ENCODE peak calls at places on chromosomes 11 and 22, in five cellular contexts. K is thyroid gland, N is prostate gland, T is right lobe of liver, Y is psoas muscle. V is an unnamed sample.

GRCh38 chr11:19087658-19088057 is 27.1 kb upstream of the MRGPRX2 start:
- DNase-seq in Y (no peak), N (no peak), K (no peak), T (no peak), V (no peak)

GRCh38 chr22:39264344-39265116 is 19.7 kb upstream of the PDGFB start:
- DNase-seq in Y (peak; percentile 56), T (no peak), N (no peak), K (no peak), V (no peak)

GRCh38 chr11:68092411-68092810 is 28.8 kb downstream of the CHKA start:
- DNase-seq in Y (no peak), T (no peak), N (no peak), K (no peak), V (no peak)

GRCh38 chr11:130246719-130247118 is 68.0 kb downstream of the ZBTB44 start:
- DNase-seq in T (no peak), N (no peak), Y (no peak), K (no peak), V (no peak)

GRCh38 chr11:80443177-80443576 is 1002.3 kb upstream of the TENM4 start:
- DNase-seq in N (no peak), K (no peak), Y (no peak), T (no peak), V (no peak)

GRCh38 chr11:27183672-27184457 is 143.2 kb downstream of the BBOX1 start:
- DNase-seq in Y (no peak), N (peak; percentile 64), K (peak; percentile 59), T (peak; percentile 66), V (peak; percentile 54)

GRCh38 chr11:126146454-126147192 is 64.8 kb downstream of the RPUSD4 start:
- DNase-seq in T (no peak), N (no peak), Y (no peak), K (peak; percentile 96), V (peak; percentile 63)

GRCh38 chr11:117185739-117186430 is 7.3 kb downstream of the SIDT2 start:
- DNase-seq in K (no peak), Y (no peak), T (peak; percentile 33), N (no peak), V (no peak)

GRCh38 chr22:31081963-31082605 is 966 bp downstream of the SMTN start:
- DNase-seq in Y (peak; percentile 12), T (no peak), K (no peak), N (no peak), V (no peak)

GRCh38 chr11:104967493-104968364 is 645 bp downstream of the CASP4 start:
- DNase-seq in N (no peak), T (no peak), Y (no peak), K (no peak), V (no peak)

GRCh38 chr22:39267966-39268365 is 23.2 kb upstream of the PDGFB start:
- DNase-seq in T (no peak), N (no peak), Y (no peak), K (no peak), V (no peak)

GRCh38 chr11:44146931-44147330 is 51.5 kb downstream of the EXT2 start:
- DNase-seq in T (no peak), Y (no peak), K (no peak), N (no peak), V (no peak)

GRCh38 chr11:23359297-23359696 is 499.0 kb upstream of the CCDC179 start:
- DNase-seq in Y (no peak), K (no peak), T (no peak), N (no peak), V (no peak)

GRCh38 chr11:118849825-118850224 is 33.9 kb upstream of the CXCR5 start:
- DNase-seq in N (no peak), Y (no peak), K (no peak), T (no peak), V (no peak)

GRCh38 chr11:22879615-22880014 is 19.3 kb upstream of the CCDC179 start:
- DNase-seq in K (no peak), T (no peak), N (no peak), Y (no peak), V (no peak)

GRCh38 chr11:122963981-122964380 is 17.7 kb downstream of the BSX start:
- DNase-seq in K (no peak), Y (no peak), N (no peak), T (no peak), V (no peak)

GRCh38 chr11:76049506-76049905 is 156.8 kb downstream of the WNT11 start:
- DNase-seq in N (no peak), Y (no peak), K (no peak), T (no peak), V (no peak)

GRCh38 chr11:67303132-67303988 is at the start of gene SSH3:
- DNase-seq in Y (peak; percentile 81), N (peak; percentile 81), T (peak; percentile 93), K (peak; percentile 92), V (peak; percentile 68)

GRCh38 chr11:1221848-1222311 is 986 bp upstream of the MUC5B start:
- DNase-seq in Y (peak; percentile 5), K (no peak), N (no peak), T (peak; percentile 32), V (peak; percentile 2)

GRCh38 chr22:36048911-36049677 is 20.5 kb upstream of the RBFOX2 start:
- DNase-seq in Y (no peak), K (no peak), N (no peak), T (no peak), V (no peak)

GRCh38 chr11:125245299-125245698 is 80.7 kb downstream of the PKNOX2 start:
- DNase-seq in N (no peak), T (no peak), Y (no peak), K (no peak), V (no peak)

GRCh38 chr11:118705111-118705741 is 25.8 kb upstream of the TREH start:
- DNase-seq in Y (peak; percentile 21), T (no peak), N (no peak), K (no peak), V (no peak)

DNA sequence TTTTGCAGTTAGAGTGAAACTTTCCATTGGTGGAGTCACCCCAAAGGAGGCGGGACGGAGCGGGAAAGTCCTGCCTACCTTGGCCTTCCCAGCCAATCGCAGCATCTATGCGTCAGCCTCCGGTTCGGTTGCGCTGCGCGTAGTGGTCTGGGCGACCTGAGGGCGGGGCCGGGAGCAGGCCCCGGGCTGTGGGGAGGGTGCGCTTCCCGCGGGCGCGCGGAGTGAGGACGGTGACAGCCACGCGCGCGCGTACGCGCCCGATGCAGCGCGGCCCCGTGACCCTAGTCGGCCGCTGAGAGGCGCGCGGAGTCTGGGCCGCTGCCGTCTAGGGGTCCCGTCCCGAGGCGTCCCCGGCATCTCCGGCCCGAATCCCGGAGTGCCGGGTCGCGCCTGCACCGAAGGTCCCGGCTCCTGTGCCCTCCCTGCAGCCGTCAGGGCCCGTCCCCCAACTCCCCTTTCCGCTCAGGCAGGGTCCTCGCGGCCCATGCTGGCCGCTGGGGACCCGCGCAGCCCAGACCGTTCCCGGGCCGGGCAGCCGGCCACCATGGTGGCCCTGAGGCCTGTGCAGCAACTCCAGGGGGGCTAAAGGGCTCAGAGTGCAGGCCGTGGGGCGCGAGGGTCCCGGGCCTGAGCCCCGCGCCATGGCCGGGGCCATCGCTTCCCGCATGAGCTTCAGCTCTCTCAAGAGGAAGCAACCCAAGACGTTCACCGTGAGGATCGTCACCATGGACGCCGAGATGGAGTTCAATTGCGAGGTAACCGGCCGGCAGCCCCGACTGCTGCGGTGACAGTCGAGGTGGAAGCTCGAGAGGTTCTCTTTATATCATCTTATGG is at the start of gene NF2:
- DNase-seq in T (peak; percentile 99), N (peak; percentile 99), Y (peak; percentile 99), K (peak; percentile 99), V (peak; percentile 97)
- TF ChIP-seq CTCF in T (no peak), N (peak; percentile 12), Y (peak; percentile 4), K (peak; percentile 21), V (no peak)

DNA sequence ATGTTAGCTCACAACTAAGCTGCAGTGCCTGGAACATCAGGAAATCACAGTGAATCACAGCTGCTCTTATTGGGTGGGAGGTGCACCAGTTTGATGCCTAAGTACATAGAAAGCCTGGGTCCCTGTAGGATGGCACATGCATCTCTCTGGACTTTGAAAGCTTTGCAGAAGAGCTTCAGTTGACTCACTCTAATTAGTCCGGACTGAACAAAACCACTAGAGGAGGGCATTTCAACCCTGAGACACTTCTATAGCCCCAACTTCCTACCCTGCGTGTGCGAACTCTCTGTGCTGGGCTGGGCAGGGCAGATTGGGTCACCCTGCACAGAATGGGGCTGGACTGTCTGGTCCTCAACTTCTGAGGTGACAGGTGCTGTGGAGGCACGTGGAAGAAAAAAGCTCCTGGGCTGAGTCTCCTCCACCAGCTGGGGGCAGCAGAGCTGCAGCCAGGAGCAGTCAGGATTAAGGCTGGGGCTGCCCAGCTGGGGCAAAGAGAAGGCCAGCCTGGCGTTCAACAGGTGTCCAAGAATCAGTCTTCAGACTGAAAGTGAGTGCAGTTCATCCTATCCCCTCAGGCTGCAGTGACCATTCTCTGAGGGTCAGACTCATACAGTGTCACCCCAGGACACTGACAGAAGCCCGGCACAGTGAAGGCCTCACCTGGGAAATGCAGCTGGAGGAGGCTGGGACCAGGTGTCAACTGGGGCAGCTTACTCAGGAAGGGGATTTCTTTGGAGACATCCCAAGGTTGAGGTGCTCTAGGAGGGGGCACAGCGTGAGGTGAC is 22.1 kb downstream of the GGTLC2 start:
- DNase-seq in Y (no peak), K (peak; percentile 73), T (peak; percentile 63), N (no peak), V (peak; percentile 49)
- TF ChIP-seq CTCF in Y (peak; percentile 12), K (peak; percentile 45), T (peak; percentile 73), N (peak; percentile 52), V (peak; percentile 61)

GRCh38 chr22:19036523-19037273 is 85.5 kb downstream of the DGCR2 start:
- DNase-seq in Y (no peak), T (peak; percentile 47), N (no peak), K (no peak), V (no peak)
- TF ChIP-seq CTCF in Y (no peak), T (peak; percentile 20), N (no peak), K (no peak), V (no peak)

GRCh38 chr11:13667795-13668101 is 720 bp upstream of the FAR1 start:
- DNase-seq in Y (no peak), N (no peak), T (no peak), K (no peak), V (no peak)

GRCh38 chr11:13667245-13667644 is 1.2 kb upstream of the FAR1 start:
- DNase-seq in K (no peak), N (no peak), Y (no peak), T (no peak), V (no peak)

GRCh38 chr11:13668957-13669521 is 571 bp downstream of the FAR1 start:
- DNase-seq in Y (no peak), T (no peak), K (peak; percentile 41), N (peak; percentile 37), V (peak; percentile 65)

GRCh38 chr11:13669544-13670488 is 1.3 kb downstream of the FAR1 start:
- DNase-seq in T (no peak), N (no peak), K (no peak), Y (no peak), V (no peak)

DNA sequence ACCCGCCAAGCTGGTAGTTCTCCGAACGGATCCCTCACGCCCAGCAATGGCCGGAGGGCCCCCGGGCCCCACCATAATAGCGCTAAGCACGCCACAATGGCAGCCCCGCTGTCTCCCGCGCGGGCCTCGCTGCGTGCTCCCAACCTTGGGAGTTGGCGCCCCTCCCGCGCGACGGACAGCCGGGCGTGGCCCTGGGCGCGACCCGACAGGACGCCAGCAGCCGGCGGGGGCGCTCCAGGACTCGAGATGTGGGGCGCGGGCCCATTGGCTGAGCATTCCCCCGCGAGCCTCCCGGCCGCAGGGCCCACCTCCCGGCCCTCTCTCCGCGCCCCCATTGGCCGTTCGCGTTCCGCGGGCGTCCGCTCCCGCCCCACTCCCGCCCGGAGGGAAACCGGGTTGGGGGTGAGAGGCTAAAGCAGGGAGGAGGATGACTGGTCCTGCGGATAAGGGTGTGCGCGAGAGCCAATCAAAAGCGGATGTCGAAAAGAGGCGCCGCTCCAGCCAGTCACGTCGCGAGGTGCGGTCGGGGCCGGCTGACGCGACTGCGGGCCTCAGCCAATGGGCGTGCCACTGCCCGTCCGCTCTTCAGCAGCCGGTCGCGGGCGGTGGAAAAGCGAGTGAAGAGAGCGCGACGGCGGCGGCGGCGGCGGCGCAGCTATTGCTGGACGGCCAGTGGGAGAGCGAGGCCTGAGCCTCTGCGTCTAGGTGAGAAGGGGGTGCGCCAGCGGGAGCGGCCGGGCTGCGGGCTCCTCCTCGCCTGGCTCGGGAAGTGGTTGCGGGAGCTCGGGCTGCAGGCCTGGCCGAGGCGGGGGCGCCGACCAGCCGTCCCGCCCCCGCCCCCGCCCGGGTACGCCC is at the start of gene FAR1:
- DNase-seq in N (peak; percentile 98), K (peak; percentile 98), T (peak; percentile 89), Y (peak; percentile 98), V (peak; percentile 97)
- TF ChIP-seq CTCF in N (peak; percentile 78), K (peak; percentile 47), T (peak; percentile 40), Y (peak; percentile 57), V (peak; percentile 50)